ENCODE peak calls at places on chromosome 7, in six cellular contexts. P is RWPE1; U is right lobe of liver; E is neural crest cell; T is CD4-positive, alpha-beta T cell; A is heart left ventricle. H is an unnamed sample.

GRCh38 chr7:50953820-50954219 is 171.1 kb upstream of the GRB10 start:
- DNase-seq in P (peak), E (no peak), A (peak), U (no peak), T (no peak), H (no peak)

GRCh38 chr7:149719912-149720335 is 53.5 kb downstream of the ZNF467 start:
- DNase-seq in U (no peak), T (no peak), E (no peak), P (no peak), A (peak), H (no peak)

GRCh38 chr7:2997014-2997413 is 46.7 kb downstream of the CARD11 start:
- DNase-seq in A (no peak), E (no peak), P (no peak), T (no peak), U (no peak), H (no peak)

GRCh38 chr7:96977445-96977844 is 27.9 kb upstream of the DLX6 start:
- DNase-seq in E (no peak), A (no peak), T (no peak), P (no peak), U (no peak), H (no peak)

GRCh38 chr7:28937593-28937992 is 20.5 kb downstream of the TRIL start:
- DNase-seq in U (no peak), A (no peak), E (no peak), T (no peak), P (no peak), H (no peak)

GRCh38 chr7:130418306-130418705 is 22.5 kb downstream of the CEP41 start:
- DNase-seq in A (no peak), E (no peak), T (no peak), U (no peak), P (peak), H (no peak)

GRCh38 chr7:129644634-129645230 is 33.2 kb downstream of the NRF1 start:
- DNase-seq in E (no peak), U (no peak), A (no peak), T (no peak), P (peak), H (no peak)

GRCh38 chr7:92246363-92247101 is 758 bp downstream of the ANKIB1 start:
- DNase-seq in T (no peak), P (peak), A (peak), U (no peak), E (peak), H (peak)

GRCh38 chr7:127635659-127636285 is 16.2 kb upstream of the SND1 start:
- DNase-seq in T (no peak), E (no peak), P (no peak), U (no peak), A (no peak), H (no peak)

GRCh38 chr7:157550300-157551275 is 213.8 kb downstream of the DNAJB6 start:
- DNase-seq in A (no peak), U (no peak), T (no peak), P (no peak), E (no peak), H (no peak)

GRCh38 chr7:45692031-45692430 is 117.9 kb downstream of the ADCY1 start:
- DNase-seq in A (no peak), E (no peak), U (peak), T (no peak), P (no peak), H (no peak)

GRCh38 chr7:116687801-116688201 is 15.8 kb downstream of the MET start:
- DNase-seq in T (no peak), P (peak), A (no peak), U (no peak), E (no peak), H (no peak)

GRCh38 chr7:156754222-156754621 is 113.6 kb downstream of the RNF32 start:
- DNase-seq in T (no peak), P (no peak), E (no peak), U (no peak), A (no peak), H (no peak)

GRCh38 chr7:2012044-2012900 is 220.5 kb downstream of the MAD1L1 start:
- DNase-seq in P (no peak), U (peak), E (no peak), T (no peak), A (peak), H (no peak)

GRCh38 chr7:96199421-96199820 is 122.5 kb downstream of the SLC25A13 start:
- DNase-seq in P (no peak), E (no peak), U (no peak), T (no peak), A (no peak), H (no peak)

GRCh38 chr7:32164341-32164996 is 94.3 kb upstream of the PDE1C start:
- DNase-seq in U (no peak), A (peak), E (no peak), P (peak), T (no peak), H (no peak)

GRCh38 chr7:889391-889790 is 13.0 kb downstream of the GET4 start:
- DNase-seq in E (no peak), T (no peak), A (no peak), U (no peak), P (no peak), H (no peak)

GRCh38 chr7:135930565-135931423 is 46.4 kb downstream of the MTPN start:
- DNase-seq in P (no peak), A (no peak), E (no peak), T (no peak), U (no peak), H (no peak)

GRCh38 chr7:28754027-28754426 is 204.1 kb downstream of the TRIL start:
- DNase-seq in U (no peak), T (no peak), E (peak), A (no peak), P (no peak), H (no peak)

GRCh38 chr7:82429408-82429807 is 14.2 kb downstream of the CACNA2D1 start:
- DNase-seq in A (no peak), T (no peak), P (no peak), U (no peak), E (no peak), H (no peak)

GRCh38 chr7:50679218-50680007 is 103.3 kb downstream of the GRB10 start:
- DNase-seq in P (peak), A (no peak), E (no peak), U (no peak), T (no peak), H (no peak)

GRCh38 chr7:55019329-55019690 is 493 bp downstream of the EGFR start:
- DNase-seq in P (peak), U (peak), A (peak), T (no peak), E (peak), H (no peak)

GRCh38 chr7:47383696-47384445 is 198.0 kb downstream of the TNS3 start:
- DNase-seq in E (no peak), P (no peak), A (no peak), T (no peak), U (no peak), H (no peak)

GRCh38 chr7:105648561-105649401 is 67.5 kb upstream of the EFCAB10 start:
- DNase-seq in U (peak), T (no peak), E (no peak), A (no peak), P (peak), H (no peak)

GRCh38 chr7:47337531-47337930 is 244.4 kb downstream of the TNS3 start:
- DNase-seq in T (no peak), P (no peak), A (peak), U (no peak), E (no peak), H (no peak)

GRCh38 chr7:129783097-129783919 is 169.5 kb downstream of the UBE2H start:
- DNase-seq in A (no peak), U (no peak), E (no peak), P (no peak), T (no peak), H (peak)

GRCh38 chr7:138875794-138876193 is 77.8 kb upstream of the ATP6V0A4 start:
- DNase-seq in E (no peak), U (no peak), P (no peak), A (no peak), T (peak), H (peak)

GRCh38 chr7:47738563-47739166 is 156.8 kb upstream of the TNS3 start:
- DNase-seq in A (no peak), E (no peak), U (no peak), P (no peak), T (no peak), H (no peak)

GRCh38 chr7:138980575-138981285 is 459 bp downstream of the KIAA1549 start:
- DNase-seq in P (peak), E (peak), T (no peak), A (no peak), U (no peak), H (no peak)

GRCh38 chr7:157151626-157152339 is 13.1 kb downstream of the UBE3C start:
- DNase-seq in A (no peak), U (no peak), P (no peak), T (no peak), E (no peak), H (no peak)

GRCh38 chr7:83271212-83272099 is 108.8 kb upstream of the PCLO start:
- DNase-seq in U (no peak), P (peak), A (no peak), E (no peak), T (no peak), H (no peak)

GRCh38 chr7:5636446-5636835 is 145.0 kb downstream of the RNF216 start:
- DNase-seq in E (no peak), P (no peak), U (no peak), A (no peak), T (no peak), H (no peak)

GRCh38 chr7:55569797-55570196 is 2.5 kb downstream of the VOPP1 start:
- DNase-seq in U (no peak), A (no peak), E (no peak), P (no peak), T (no peak), H (peak)

H was measured in stimulated activated naive CD8-positive, alpha-beta T cell treated with anti-CD3 and anti-CD28 coated beads, Interleukin-15, Interleukin-2, amounts not matched to agents 100 U/mL and 50 U/mL, for 24 hours.